ENCODE peak calls at places on chromosomes 12 and 14, in nine cellular contexts. One of them, this sample, is unnamed.

GRCh38 chr14:65461730-65462129 is 49.2 kb downstream of the FUT8 start:
- DNase-seq in aorta: no peak
- DNase-seq in T-cell: no peak
- DNase-seq in activated gamma-delta T cell treated with Interleukin-2 at 50 U/mL for 16 hours: no peak
- DNase-seq in germinal center: peak
- DNase-seq in gastrocnemius medialis: no peak
- DNase-seq in upper lobe of left lung: no peak
- DNase-seq in kidney tubule cell: no peak
- DNase-seq in AML-193: no peak
- DNase-seq in this sample: peak

GRCh38 chr14:99231850-99232401 is 40.1 kb downstream of the BCL11B start:
- DNase-seq in T-cell: no peak
- DNase-seq in activated gamma-delta T cell treated with Interleukin-2 at 50 U/mL for 16 hours: peak
- DNase-seq in AML-193: no peak
- DNase-seq in germinal center: no peak
- DNase-seq in kidney tubule cell: no peak
- DNase-seq in upper lobe of left lung: peak
- DNase-seq in aorta: peak
- DNase-seq in gastrocnemius medialis: no peak
- DNase-seq in this sample: no peak

GRCh38 chr12:40464121-40464520 is 228.1 kb upstream of the CNTN1 start:
- DNase-seq in kidney tubule cell: peak
- DNase-seq in germinal center: no peak
- DNase-seq in aorta: no peak
- DNase-seq in T-cell: no peak
- DNase-seq in upper lobe of left lung: no peak
- DNase-seq in gastrocnemius medialis: no peak
- DNase-seq in activated gamma-delta T cell treated with Interleukin-2 at 50 U/mL for 16 hours: no peak
- DNase-seq in AML-193: no peak
- DNase-seq in this sample: no peak

GRCh38 chr12:104462931-104463339 is 6.2 kb downstream of the CHST11 start:
- DNase-seq in gastrocnemius medialis: no peak
- DNase-seq in AML-193: peak
- DNase-seq in activated gamma-delta T cell treated with Interleukin-2 at 50 U/mL for 16 hours: peak
- DNase-seq in germinal center: peak
- DNase-seq in aorta: no peak
- DNase-seq in upper lobe of left lung: no peak
- DNase-seq in kidney tubule cell: no peak
- DNase-seq in T-cell: peak
- DNase-seq in this sample: peak

GRCh38 chr12:66756631-66757030 is 77.8 kb upstream of the GRIP1 start:
- DNase-seq in AML-193: no peak
- DNase-seq in activated gamma-delta T cell treated with Interleukin-2 at 50 U/mL for 16 hours: no peak
- DNase-seq in aorta: no peak
- DNase-seq in kidney tubule cell: peak
- DNase-seq in upper lobe of left lung: no peak
- DNase-seq in germinal center: no peak
- DNase-seq in gastrocnemius medialis: no peak
- DNase-seq in T-cell: no peak
- DNase-seq in this sample: no peak

GRCh38 chr12:29158364-29158763 is 9.3 kb downstream of the FAR2 start:
- DNase-seq in kidney tubule cell: no peak
- DNase-seq in activated gamma-delta T cell treated with Interleukin-2 at 50 U/mL for 16 hours: no peak
- DNase-seq in T-cell: no peak
- DNase-seq in aorta: no peak
- DNase-seq in gastrocnemius medialis: no peak
- DNase-seq in upper lobe of left lung: no peak
- DNase-seq in AML-193: peak
- DNase-seq in germinal center: no peak
- DNase-seq in this sample: no peak

GRCh38 chr14:95297832-95298231 is 21.9 kb downstream of the CLMN start:
- DNase-seq in germinal center: no peak
- DNase-seq in gastrocnemius medialis: no peak
- DNase-seq in upper lobe of left lung: no peak
- DNase-seq in aorta: no peak
- DNase-seq in kidney tubule cell: no peak
- DNase-seq in T-cell: no peak
- DNase-seq in activated gamma-delta T cell treated with Interleukin-2 at 50 U/mL for 16 hours: no peak
- DNase-seq in AML-193: no peak
- DNase-seq in this sample: no peak

GRCh38 chr12:14216405-14217294 is 148.8 kb upstream of the ATF7IP start:
- DNase-seq in activated gamma-delta T cell treated with Interleukin-2 at 50 U/mL for 16 hours: no peak
- DNase-seq in germinal center: peak
- DNase-seq in upper lobe of left lung: no peak
- DNase-seq in T-cell: no peak
- DNase-seq in AML-193: no peak
- DNase-seq in gastrocnemius medialis: no peak
- DNase-seq in aorta: no peak
- DNase-seq in kidney tubule cell: peak
- DNase-seq in this sample: no peak

GRCh38 chr12:52190860-52191729 is 719 bp downstream of the KRT80 start:
- DNase-seq in gastrocnemius medialis: no peak
- DNase-seq in kidney tubule cell: peak
- DNase-seq in aorta: no peak
- DNase-seq in T-cell: no peak
- DNase-seq in upper lobe of left lung: no peak
- DNase-seq in germinal center: no peak
- DNase-seq in activated gamma-delta T cell treated with Interleukin-2 at 50 U/mL for 16 hours: no peak
- DNase-seq in AML-193: no peak
- DNase-seq in this sample: no peak

GRCh38 chr14:61177279-61178225 is 103.6 kb downstream of the TMEM30B start:
- DNase-seq in activated gamma-delta T cell treated with Interleukin-2 at 50 U/mL for 16 hours: no peak
- DNase-seq in germinal center: no peak
- DNase-seq in aorta: no peak
- DNase-seq in kidney tubule cell: peak
- DNase-seq in upper lobe of left lung: no peak
- DNase-seq in T-cell: no peak
- DNase-seq in AML-193: no peak
- DNase-seq in gastrocnemius medialis: no peak
- DNase-seq in this sample: no peak

GRCh38 chr14:29805415-29806123 is 122.1 kb downstream of the PRKD1 start:
- DNase-seq in upper lobe of left lung: no peak
- DNase-seq in gastrocnemius medialis: peak
- DNase-seq in kidney tubule cell: peak
- DNase-seq in T-cell: no peak
- DNase-seq in activated gamma-delta T cell treated with Interleukin-2 at 50 U/mL for 16 hours: no peak
- DNase-seq in aorta: peak
- DNase-seq in AML-193: no peak
- DNase-seq in germinal center: no peak
- DNase-seq in this sample: no peak